ENCODE peak calls at places on chromosome 3, in five cellular contexts. Z, D, U, W and H are unnamed samples.

GRCh38 chr3:30195352-30195751 is 411.0 kb upstream of the TGFBR2 start:
- DNase-seq in Z (no peak), W (no peak), D (no peak), U (no peak), H (no peak)

GRCh38 chr3:127734754-127735473 is 62.2 kb downstream of the ABTB1 start:
- DNase-seq in D (no peak), U (no peak), W (no peak), Z (no peak), H (no peak)

GRCh38 chr3:184629555-184630160 is 68.1 kb downstream of the EPHB3 start:
- DNase-seq in D (peak), Z (no peak), U (no peak), W (no peak), H (no peak)

GRCh38 chr3:105869982-105870381 is 1.2 kb upstream of the CBLB start:
- DNase-seq in W (no peak), U (no peak), D (no peak), Z (no peak), H (no peak)

GRCh38 chr3:151016421-151016820 is 43.9 kb upstream of the CLRN1 start:
- DNase-seq in U (no peak), Z (no peak), D (no peak), W (no peak), H (no peak)

GRCh38 chr3:16401273-16401672 is 112.2 kb downstream of the RFTN1 start:
- DNase-seq in D (no peak), Z (no peak), U (no peak), W (no peak), H (no peak)

GRCh38 chr3:67495751-67496150 is 158.7 kb downstream of the SUCLG2 start:
- DNase-seq in U (no peak), Z (no peak), D (no peak), W (no peak), H (no peak)

GRCh38 chr3:6737223-6737994 is 123.5 kb upstream of the GRM7 start:
- DNase-seq in D (no peak), U (no peak), W (no peak), Z (no peak), H (no peak)

GRCh38 chr3:128310286-128311058 is 156.2 kb downstream of the DNAJB8 start:
- DNase-seq in W (no peak), Z (no peak), D (peak), U (no peak), H (no peak)

GRCh38 chr3:168071971-168072645 is 23.6 kb downstream of the GOLIM4 start:
- DNase-seq in D (no peak), W (no peak), Z (no peak), U (no peak), H (no peak)

GRCh38 chr3:136305879-136306278 is 55.7 kb downstream of the PCCB start:
- DNase-seq in Z (no peak), U (peak), D (no peak), W (no peak), H (no peak)

GRCh38 chr3:170815340-170815739 is 54.7 kb downstream of the RPL22L1 start:
- DNase-seq in D (peak), W (no peak), Z (peak), U (no peak), H (peak)

GRCh38 chr3:144816366-144816765 is 844.7 kb downstream of the DIPK2A start:
- DNase-seq in U (no peak), D (no peak), Z (no peak), W (no peak), H (no peak)

DNA sequence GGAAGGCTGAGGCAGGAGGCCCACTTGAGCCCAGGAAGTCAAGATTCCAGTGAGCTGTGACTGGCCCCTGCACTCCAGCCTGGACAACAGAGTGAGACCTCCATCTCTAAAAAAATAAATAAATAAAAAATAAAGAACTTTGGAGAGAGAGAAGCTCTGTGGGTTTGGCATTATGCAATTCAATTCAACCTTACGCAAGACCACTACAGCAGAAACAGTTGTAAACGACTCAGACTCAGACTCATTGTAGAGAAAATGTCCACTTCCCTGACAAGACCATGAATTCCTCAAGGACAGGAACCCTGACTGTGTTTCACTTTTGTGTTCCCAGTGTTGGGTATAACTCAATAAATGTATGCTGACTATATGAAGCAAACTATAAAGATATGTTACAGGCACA is 90.3 kb upstream of the C3orf80 start:
- DNase-seq in Z (no peak), W (no peak), U (no peak), D (no peak), H (no peak)
- TF ChIP-seq KDM1A in Z (no peak), W (no peak), U (no peak), D (no peak), H (no peak)

GRCh38 chr3:195897081-195897852 is 11.1 kb downstream of the TNK2 start:
- DNase-seq in Z (no peak), D (no peak), U (no peak), W (peak), H (no peak)
- TF ChIP-seq KDM1A in Z (no peak), D (no peak), U (no peak), W (no peak), H (no peak)

DNA sequence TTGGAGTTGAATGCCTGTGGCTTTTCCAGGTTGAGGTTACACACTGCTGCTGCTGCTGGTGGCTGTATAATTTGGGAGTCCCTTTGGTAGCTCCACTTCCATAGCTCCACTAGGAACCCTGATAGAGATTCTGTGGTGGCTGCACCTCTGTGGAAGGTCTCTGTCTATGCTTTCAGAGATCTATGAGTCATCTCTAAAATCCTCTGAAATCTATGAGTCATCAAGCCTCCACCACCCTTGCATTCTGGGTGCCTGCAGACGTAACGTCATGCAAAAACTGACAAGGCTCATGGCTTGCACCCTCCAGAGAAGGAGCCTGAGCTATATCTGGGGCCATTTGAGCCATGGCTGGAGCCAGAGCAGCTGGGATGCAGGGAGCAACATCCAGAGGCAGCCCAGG is 1037.0 kb upstream of the CFAP20DC start:
- DNase-seq in U (peak), W (no peak), Z (peak), D (no peak), H (peak)
- TF ChIP-seq KDM1A in U (no peak), W (no peak), Z (no peak), D (no peak), H (no peak)

DNA sequence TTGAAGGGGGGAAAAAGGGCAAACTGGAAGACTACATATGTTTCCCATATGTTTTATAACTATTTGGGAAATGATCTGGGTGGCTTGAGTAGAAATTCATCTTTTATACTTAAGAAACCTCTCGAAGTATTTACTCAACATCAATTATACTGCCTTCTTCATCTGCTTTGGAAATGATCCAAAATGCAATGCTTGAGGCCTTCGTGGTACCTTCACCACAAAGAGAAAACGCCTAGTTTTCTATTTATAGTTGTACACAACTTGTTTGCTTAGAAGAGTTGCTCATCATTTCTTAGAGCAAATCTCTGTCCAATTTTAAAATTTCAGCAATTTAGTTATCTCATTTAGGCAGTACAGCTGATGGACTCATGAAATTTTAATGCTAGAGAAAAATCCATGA is 18.8 kb downstream of the ACKR4 start:
- DNase-seq in D (no peak), Z (no peak), U (no peak), W (no peak), H (no peak)
- TF ChIP-seq KDM1A in D (no peak), Z (no peak), U (no peak), W (no peak), H (no peak)